ENCODE peak calls at places on chromosomes 12 and 14, in five cellular contexts. One of them, this sample, is unnamed.

GRCh38 chr12:94280063-94280462 is 131.7 kb downstream of the PLXNC1 start:
- DNase-seq in stimulated activated CD4-positive, alpha-beta T cell treated with anti-CD3 and anti-CD28 coated beads, Interleukin-4, amount 100 ng/mL, for 48 hours: no peak
- DNase-seq in caudate nucleus: no peak
- DNase-seq in renal cortical epithelial cell: no peak
- DNase-seq in NCI-H69: no peak
- DNase-seq in this sample: no peak

GRCh38 chr14:69662636-69663321 is 51.4 kb downstream of the SUSD6 start:
- DNase-seq in stimulated activated CD4-positive, alpha-beta T cell treated with anti-CD3 and anti-CD28 coated beads, Interleukin-4, amount 100 ng/mL, for 48 hours: no peak
- DNase-seq in caudate nucleus: no peak
- DNase-seq in renal cortical epithelial cell: peak
- DNase-seq in NCI-H69: no peak
- DNase-seq in this sample: no peak

GRCh38 chr14:54529811-54530210 is 20.1 kb downstream of the CGRRF1 start:
- DNase-seq in stimulated activated CD4-positive, alpha-beta T cell treated with anti-CD3 and anti-CD28 coated beads, Interleukin-4, amount 100 ng/mL, for 48 hours: no peak
- DNase-seq in caudate nucleus: no peak
- DNase-seq in renal cortical epithelial cell: peak
- DNase-seq in NCI-H69: peak
- DNase-seq in this sample: no peak

GRCh38 chr14:88233915-88234314 is 89.2 kb downstream of the KCNK10 start:
- DNase-seq in stimulated activated CD4-positive, alpha-beta T cell treated with anti-CD3 and anti-CD28 coated beads, Interleukin-4, amount 100 ng/mL, for 48 hours: no peak
- DNase-seq in caudate nucleus: no peak
- DNase-seq in renal cortical epithelial cell: no peak
- DNase-seq in NCI-H69: peak
- DNase-seq in this sample: no peak

GRCh38 chr14:57533214-57533613 is 39.6 kb upstream of the CCDC198 start:
- DNase-seq in stimulated activated CD4-positive, alpha-beta T cell treated with anti-CD3 and anti-CD28 coated beads, Interleukin-4, amount 100 ng/mL, for 48 hours: peak
- DNase-seq in caudate nucleus: no peak
- DNase-seq in renal cortical epithelial cell: peak
- DNase-seq in NCI-H69: peak
- DNase-seq in this sample: no peak

GRCh38 chr14:68977741-68978549 is 1.2 kb downstream of the ACTN1 start:
- DNase-seq in stimulated activated CD4-positive, alpha-beta T cell treated with anti-CD3 and anti-CD28 coated beads, Interleukin-4, amount 100 ng/mL, for 48 hours: no peak
- DNase-seq in caudate nucleus: no peak
- DNase-seq in renal cortical epithelial cell: no peak
- DNase-seq in NCI-H69: peak
- DNase-seq in this sample: no peak

GRCh38 chr12:42135264-42135814 is 9.3 kb downstream of the GXYLT1 start:
- DNase-seq in stimulated activated CD4-positive, alpha-beta T cell treated with anti-CD3 and anti-CD28 coated beads, Interleukin-4, amount 100 ng/mL, for 48 hours: no peak
- DNase-seq in caudate nucleus: no peak
- DNase-seq in renal cortical epithelial cell: peak
- DNase-seq in NCI-H69: no peak
- DNase-seq in this sample: no peak

GRCh38 chr14:52059614-52060013 is 9.2 kb downstream of the NID2 start:
- DNase-seq in stimulated activated CD4-positive, alpha-beta T cell treated with anti-CD3 and anti-CD28 coated beads, Interleukin-4, amount 100 ng/mL, for 48 hours: no peak
- DNase-seq in caudate nucleus: no peak
- DNase-seq in renal cortical epithelial cell: peak
- DNase-seq in NCI-H69: no peak
- DNase-seq in this sample: no peak

GRCh38 chr12:53505555-53506449 is 1.5 kb downstream of the NPFF start:
- DNase-seq in stimulated activated CD4-positive, alpha-beta T cell treated with anti-CD3 and anti-CD28 coated beads, Interleukin-4, amount 100 ng/mL, for 48 hours: no peak
- DNase-seq in caudate nucleus: no peak
- DNase-seq in renal cortical epithelial cell: no peak
- DNase-seq in NCI-H69: no peak
- DNase-seq in this sample: no peak

GRCh38 chr12:109914461-109914860 is 14.4 kb downstream of the TCHP start:
- DNase-seq in stimulated activated CD4-positive, alpha-beta T cell treated with anti-CD3 and anti-CD28 coated beads, Interleukin-4, amount 100 ng/mL, for 48 hours: no peak
- DNase-seq in caudate nucleus: no peak
- DNase-seq in renal cortical epithelial cell: no peak
- DNase-seq in NCI-H69: no peak
- DNase-seq in this sample: no peak

GRCh38 chr12:109981311-109981710 is 14.9 kb downstream of the GIT2 start:
- DNase-seq in stimulated activated CD4-positive, alpha-beta T cell treated with anti-CD3 and anti-CD28 coated beads, Interleukin-4, amount 100 ng/mL, for 48 hours: peak
- DNase-seq in caudate nucleus: no peak
- DNase-seq in renal cortical epithelial cell: no peak
- DNase-seq in NCI-H69: no peak
- DNase-seq in this sample: no peak